ENCODE peak calls at places on chromosomes 13 and 19, in nine cellular contexts. K is stimulated activated CD4-positive, alpha-beta T cell treated with anti-CD3 and anti-CD28 coated beads, Interleukin-1b, Interleukin-23, amount 100 ng/mL, for 4 hours; H is activated T-cell treated with anti-CD3 and anti-CD28 coated beads for 1 hour; S is NCI-H345; W is germinal center; Z is adrenal gland; L is stimulated activated naive CD8-positive, alpha-beta T cell treated with anti-CD3 and anti-CD28 coated beads, Interleukin-15, Interleukin-2, amounts not matched to agents 100 U/mL and 50 U/mL, for 24 hours; I is stimulated activated CD8-positive, alpha-beta memory T cell treated with anti-CD3 and anti-CD28 coated beads, Interleukin-7, amount 100 ng/mL, for 48 hours; J is naive B cell. T is an unnamed sample.

GRCh38 chr19:13094771-13095392 is 7.8 kb downstream of the LYL1 start:
- DNase-seq in K (no peak), L (no peak), S (no peak), Z (no peak), W (no peak), J (peak), I (no peak), H (no peak), T (no peak)

GRCh38 chr19:30864460-30865215 is 484.6 kb downstream of the TSHZ3 start:
- DNase-seq in K (no peak), W (no peak), Z (peak), H (no peak), J (no peak), L (no peak), S (no peak), I (no peak), T (no peak)

GRCh38 chr13:50037788-50038187 is 22.5 kb downstream of the KCNRG start:
- DNase-seq in K (no peak), S (no peak), L (no peak), H (no peak), I (no peak), Z (no peak), J (no peak), W (no peak), T (no peak)

GRCh38 chr19:35213678-35214632 is 14.6 kb downstream of the FAM187B start:
- DNase-seq in K (no peak), W (peak), H (peak), I (peak), Z (peak), J (peak), S (peak), L (peak), T (peak)

GRCh38 chr13:101942038-101942437 is 459.8 kb downstream of the FGF14 start:
- DNase-seq in H (no peak), L (no peak), J (no peak), I (no peak), S (peak), K (no peak), W (no peak), Z (no peak), T (no peak)

GRCh38 chr19:13887529-13887928 is 10.6 kb downstream of the NANOS3 start:
- DNase-seq in W (no peak), S (no peak), K (no peak), H (no peak), Z (no peak), I (no peak), J (no peak), L (no peak), T (no peak)

GRCh38 chr13:72255908-72256307 is 388.9 kb upstream of the DACH1 start:
- DNase-seq in K (no peak), Z (peak), I (no peak), S (peak), W (no peak), L (no peak), J (no peak), H (no peak), T (no peak)

GRCh38 chr13:57326532-57326931 is 159.5 kb downstream of the PRR20E start:
- DNase-seq in H (no peak), S (no peak), I (no peak), L (no peak), J (no peak), Z (no peak), W (no peak), K (no peak), T (no peak)

GRCh38 chr13:32911506-32911905 is 104.7 kb upstream of the KL start:
- DNase-seq in I (no peak), J (no peak), Z (peak), H (no peak), S (peak), K (no peak), L (peak), W (peak), T (peak)

GRCh38 chr13:41601718-41602445 is 144.5 kb downstream of the RGCC start:
- DNase-seq in I (no peak), K (no peak), L (no peak), J (no peak), W (no peak), Z (no peak), H (no peak), S (no peak), T (no peak)

GRCh38 chr19:49071860-49072547 is 495 bp downstream of the KCNA7 start:
- DNase-seq in S (no peak), Z (no peak), W (peak), L (peak), J (no peak), K (no peak), H (no peak), I (no peak), T (peak)

GRCh38 chr13:25213716-25214115 is 41.6 kb upstream of the AMER2 start:
- DNase-seq in L (no peak), I (no peak), K (no peak), Z (no peak), J (no peak), S (no peak), H (no peak), W (no peak), T (no peak)

GRCh38 chr19:48900477-48901452 is 653 bp downstream of the NUCB1 start:
- DNase-seq in H (no peak), J (no peak), K (no peak), L (peak), I (no peak), Z (no peak), S (no peak), W (peak), T (peak)

GRCh38 chr19:38209671-38210457 is 14.2 kb downstream of the DPF1 start:
- DNase-seq in W (no peak), H (no peak), J (no peak), K (no peak), Z (peak), I (no peak), L (no peak), S (no peak), T (no peak)

GRCh38 chr19:53808710-53809125 is 15.4 kb downstream of the NLRP12 start:
- DNase-seq in W (no peak), J (no peak), S (no peak), Z (no peak), K (no peak), H (no peak), I (no peak), L (no peak), T (no peak)